ENCODE peak calls at places on chromosomes 3 and 15, in five cellular contexts. One of them, this sample, is unnamed.

GRCh38 chr15:77035999-77036471 is 34.9 kb downstream of the TSPAN3 start:
- DNase-seq in stimulated activated CD8-positive, alpha-beta memory T cell treated with anti-CD3 and anti-CD28 coated beads, Interleukin-4, amount 100 ng/mL, for 24 hours: no peak
- DNase-seq in GDM1: no peak
- DNase-seq in brain microvascular endothelial cell: no peak
- DNase-seq in anterior cingulate cortex: no peak
- DNase-seq in this sample: no peak

GRCh38 chr15:88238618-88239430 is 17.7 kb downstream of the NTRK3 start:
- DNase-seq in stimulated activated CD8-positive, alpha-beta memory T cell treated with anti-CD3 and anti-CD28 coated beads, Interleukin-4, amount 100 ng/mL, for 24 hours: no peak
- DNase-seq in GDM1: no peak
- DNase-seq in brain microvascular endothelial cell: peak
- DNase-seq in anterior cingulate cortex: no peak
- DNase-seq in this sample: peak

GRCh38 chr15:41911691-41912345 is 18.0 kb upstream of the SPTBN5 start:
- DNase-seq in stimulated activated CD8-positive, alpha-beta memory T cell treated with anti-CD3 and anti-CD28 coated beads, Interleukin-4, amount 100 ng/mL, for 24 hours: no peak
- DNase-seq in GDM1: no peak
- DNase-seq in brain microvascular endothelial cell: no peak
- DNase-seq in anterior cingulate cortex: no peak
- DNase-seq in this sample: no peak

GRCh38 chr3:61451841-61452240 is 109.5 kb upstream of the PTPRG start:
- DNase-seq in stimulated activated CD8-positive, alpha-beta memory T cell treated with anti-CD3 and anti-CD28 coated beads, Interleukin-4, amount 100 ng/mL, for 24 hours: no peak
- DNase-seq in GDM1: no peak
- DNase-seq in brain microvascular endothelial cell: peak
- DNase-seq in anterior cingulate cortex: no peak
- DNase-seq in this sample: no peak

GRCh38 chr3:143571548-143571947 is 276.7 kb downstream of the SLC9A9 start:
- DNase-seq in stimulated activated CD8-positive, alpha-beta memory T cell treated with anti-CD3 and anti-CD28 coated beads, Interleukin-4, amount 100 ng/mL, for 24 hours: no peak
- DNase-seq in GDM1: no peak
- DNase-seq in brain microvascular endothelial cell: peak
- DNase-seq in anterior cingulate cortex: no peak
- DNase-seq in this sample: no peak

GRCh38 chr3:48738144-48738536 is 21.1 kb upstream of the IP6K2 start:
- DNase-seq in stimulated activated CD8-positive, alpha-beta memory T cell treated with anti-CD3 and anti-CD28 coated beads, Interleukin-4, amount 100 ng/mL, for 24 hours: no peak
- DNase-seq in GDM1: no peak
- DNase-seq in brain microvascular endothelial cell: no peak
- DNase-seq in anterior cingulate cortex: no peak
- DNase-seq in this sample: no peak

GRCh38 chr15:77784361-77785292 is 151.9 kb upstream of the LINGO1 start:
- DNase-seq in stimulated activated CD8-positive, alpha-beta memory T cell treated with anti-CD3 and anti-CD28 coated beads, Interleukin-4, amount 100 ng/mL, for 24 hours: peak
- DNase-seq in GDM1: no peak
- DNase-seq in brain microvascular endothelial cell: peak
- DNase-seq in anterior cingulate cortex: no peak
- DNase-seq in this sample: peak

GRCh38 chr3:165446555-165446954 is 250.4 kb upstream of the SLITRK3 start:
- DNase-seq in stimulated activated CD8-positive, alpha-beta memory T cell treated with anti-CD3 and anti-CD28 coated beads, Interleukin-4, amount 100 ng/mL, for 24 hours: no peak
- DNase-seq in GDM1: no peak
- DNase-seq in brain microvascular endothelial cell: no peak
- DNase-seq in anterior cingulate cortex: no peak
- DNase-seq in this sample: no peak

GRCh38 chr3:169594402-169594801 is 69.1 kb downstream of the MECOM start:
- DNase-seq in stimulated activated CD8-positive, alpha-beta memory T cell treated with anti-CD3 and anti-CD28 coated beads, Interleukin-4, amount 100 ng/mL, for 24 hours: no peak
- DNase-seq in GDM1: no peak
- DNase-seq in brain microvascular endothelial cell: no peak
- DNase-seq in anterior cingulate cortex: no peak
- DNase-seq in this sample: no peak

GRCh38 chr3:113223831-113224240 is 12.5 kb downstream of the BOC start:
- DNase-seq in stimulated activated CD8-positive, alpha-beta memory T cell treated with anti-CD3 and anti-CD28 coated beads, Interleukin-4, amount 100 ng/mL, for 24 hours: peak
- DNase-seq in GDM1: peak
- DNase-seq in brain microvascular endothelial cell: no peak
- DNase-seq in anterior cingulate cortex: no peak
- DNase-seq in this sample: no peak

GRCh38 chr15:71639531-71639930 is 170.8 kb upstream of the NR2E3 start:
- DNase-seq in stimulated activated CD8-positive, alpha-beta memory T cell treated with anti-CD3 and anti-CD28 coated beads, Interleukin-4, amount 100 ng/mL, for 24 hours: no peak
- DNase-seq in GDM1: no peak
- DNase-seq in brain microvascular endothelial cell: no peak
- DNase-seq in anterior cingulate cortex: no peak
- DNase-seq in this sample: no peak

GRCh38 chr3:114154321-114154821 is 24.5 kb downstream of the DRD3 start:
- DNase-seq in stimulated activated CD8-positive, alpha-beta memory T cell treated with anti-CD3 and anti-CD28 coated beads, Interleukin-4, amount 100 ng/mL, for 24 hours: no peak
- DNase-seq in GDM1: no peak
- DNase-seq in brain microvascular endothelial cell: no peak
- DNase-seq in anterior cingulate cortex: no peak
- DNase-seq in this sample: no peak